ENCODE peak calls at places on chromosome 1, in four cellular contexts. A is amniotic stem cell; O is BE2C; X is CD8-positive, alpha-beta T cell. J is an unnamed sample.

GRCh38 chr1:91884459-91885290 is 1.3 kb downstream of the TGFBR3 start:
- DNase-seq in O (peak; percentile 7), A (no peak), X (peak; percentile 2), J (peak; percentile 38)

GRCh38 chr1:116420417-116421200 is 47.6 kb downstream of the ATP1A1 start:
- DNase-seq in O (no peak), A (no peak), X (no peak), J (no peak)

GRCh38 chr1:17984510-17985085 is 123.0 kb upstream of the IGSF21 start:
- DNase-seq in X (no peak), A (no peak), O (peak; percentile 42), J (peak; percentile 31)

GRCh38 chr1:62833529-62833928 is 49.6 kb downstream of the ATG4C start:
- DNase-seq in X (no peak), O (no peak), A (no peak), J (no peak)

GRCh38 chr1:84246228-84246627 is 55.3 kb upstream of the SAMD13 start:
- DNase-seq in A (no peak), X (no peak), O (no peak), J (no peak)

GRCh38 chr1:230158422-230159291 is 91.6 kb downstream of the GALNT2 start:
- DNase-seq in O (peak; percentile 71), X (no peak), A (no peak), J (no peak)

GRCh38 chr1:28195780-28196179 is 19.3 kb upstream of the PTAFR start:
- DNase-seq in A (no peak), X (no peak), O (no peak), J (no peak)

GRCh38 chr1:59445040-59445439 is 148.1 kb downstream of the FGGY start:
- DNase-seq in A (no peak), O (no peak), X (no peak), J (peak; percentile 23)

GRCh38 chr1:247212012-247212411 is 40.2 kb upstream of the ZNF124 start:
- DNase-seq in O (no peak), A (no peak), X (no peak), J (no peak)

GRCh38 chr1:210655511-210655910 is 326.8 kb downstream of the HHAT start:
- DNase-seq in O (no peak), A (no peak), X (no peak), J (no peak)